ENCODE peak calls at places on chromosomes 1 and 21, in ten cellular contexts. U is left cardiac atrium; W is HTR-8/SVneo; X is T-cell; C is stimulated activated CD4-positive, alpha-beta T cell treated with anti-CD3 and anti-CD28 coated beads, TNF-alpha, amount 100 ng/mL, for 1 hour; F is fibroblast of mammary gland; R is kidney tubule cell; J is activated naive CD4-positive, alpha-beta T cell; Q is pancreas; O is SK-N-SH. D is an unnamed sample.

GRCh38 chr1:168734946-168735345 is 5.9 kb upstream of the DPT start:
- DNase-seq in U (no peak), W (no peak), X (no peak), C (no peak), F (no peak), R (no peak), J (no peak), Q (no peak), O (no peak), D (no peak)

GRCh38 chr1:161733526-161733925 is 12.2 kb downstream of the FCRLB start:
- DNase-seq in U (no peak), W (no peak), X (no peak), C (no peak), F (peak; percentile 96), R (peak; percentile 84), J (no peak), Q (no peak), O (no peak), D (no peak)

GRCh38 chr21:37257526-37257966 is 9.6 kb downstream of the VPS26C start:
- DNase-seq in U (peak; percentile 36), W (no peak), X (peak; percentile 14), C (no peak), F (peak; percentile 38), R (peak; percentile 40), J (no peak), Q (no peak), O (peak; percentile 74), D (no peak)

GRCh38 chr1:201739492-201740085 is 89.4 kb upstream of the IPO9 start:
- DNase-seq in U (peak; percentile 62), W (peak; percentile 65), X (peak; percentile 31), C (peak; percentile 17), F (no peak), R (peak; percentile 82), J (no peak), Q (peak; percentile 84), O (peak; percentile 85), D (peak; percentile 12)

GRCh38 chr1:38336961-38337360 is 290.4 kb upstream of the POU3F1 start:
- DNase-seq in U (no peak), W (no peak), X (no peak), C (no peak), F (no peak), R (no peak), J (no peak), Q (no peak), O (no peak), D (no peak)

GRCh38 chr1:172585348-172585747 is 52.4 kb downstream of the SUCO start:
- DNase-seq in U (no peak), W (no peak), X (no peak), C (no peak), F (peak; percentile 78), R (no peak), J (no peak), Q (no peak), O (no peak), D (no peak)

GRCh38 chr1:10429868-10430215 is 391 bp upstream of the CENPS start:
- DNase-seq in U (no peak), W (no peak), X (no peak), C (no peak), F (peak; percentile 65), R (no peak), J (no peak), Q (no peak), O (peak; percentile 28), D (no peak)

GRCh38 chr1:108089482-108089881 is 110.7 kb downstream of the SLC25A24 start:
- DNase-seq in U (no peak), W (no peak), X (no peak), C (no peak), F (peak; percentile 91), R (no peak), J (no peak), Q (no peak), O (no peak), D (no peak)

GRCh38 chr1:115413621-115414020 is 75.6 kb upstream of the NGF start:
- DNase-seq in U (no peak), W (no peak), X (no peak), C (no peak), F (no peak), R (no peak), J (no peak), Q (no peak), O (no peak), D (no peak)